ENCODE peak calls at places on chromosomes 3 and 15, in seven cellular contexts. G is cardiac fibroblast; S is HFFc6; X is uterus; O is GM13976; D is glutamatergic neuron; W is CD4-positive, alpha-beta T cell. N is an unnamed sample.
A peak's percentile ranks its signal among the peaks of the same experiment; 100 is the strongest.

GRCh38 chr3:98971183-98971681 is 69.7 kb upstream of the DCBLD2 start:
- DNase-seq in G (peak; percentile 95), S (peak; percentile 89), X (no peak), O (no peak), D (no peak), W (no peak), N (no peak)

GRCh38 chr3:12584091-12584490 is 27.2 kb downstream of the MKRN2 start:
- DNase-seq in G (no peak), S (no peak), X (no peak), O (no peak), D (no peak), W (no peak), N (no peak)

GRCh38 chr15:72009207-72009606 is 108.7 kb downstream of the MYO9A start:
- DNase-seq in G (no peak), S (no peak), X (no peak), O (no peak), D (no peak), W (no peak), N (no peak)

GRCh38 chr3:57559526-57559925 is 3.5 kb downstream of the PDE12 start:
- DNase-seq in G (peak; percentile 58), S (peak; percentile 31), X (no peak), O (no peak), D (no peak), W (no peak), N (no peak)

GRCh38 chr3:10524270-10524669 is 18.9 kb upstream of the ATP2B2 start:
- DNase-seq in G (no peak), S (no peak), X (no peak), O (no peak), D (no peak), W (no peak), N (no peak)

GRCh38 chr3:194042947-194043346 is 93.0 kb upstream of the HES1 start:
- DNase-seq in G (peak; percentile 47), S (peak; percentile 48), X (no peak), O (no peak), D (no peak), W (no peak), N (no peak)

GRCh38 chr3:124800511-124801374 is 70.5 kb downstream of the UMPS start:
- DNase-seq in G (no peak), S (no peak), X (peak; percentile 47), O (no peak), D (no peak), W (no peak), N (no peak)

GRCh38 chr3:120496278-120496975 is 45.6 kb upstream of the FSTL1 start:
- DNase-seq in G (peak; percentile 90), S (peak; percentile 95), X (no peak), O (no peak), D (no peak), W (no peak), N (no peak)

GRCh38 chr3:194573680-194574437 is 59.4 kb downstream of the TMEM44 start:
- DNase-seq in G (peak; percentile 72), S (no peak), X (no peak), O (peak; percentile 86), D (peak; percentile 53), W (peak; percentile 17), N (peak; percentile 74)

GRCh38 chr3:80559701-80560100 is 791.9 kb upstream of the ROBO1 start:
- DNase-seq in G (no peak), S (no peak), X (no peak), O (no peak), D (no peak), W (no peak), N (peak; percentile 0)
- TF ChIP-seq CTCF in G (no peak), S (no peak), X (no peak), O (no peak), D (no peak), W (no peak), N (no peak)

GRCh38 chr15:73130830-73131229 is 78.6 kb downstream of the NEO1 start:
- DNase-seq in G (no peak), S (no peak), X (no peak), O (no peak), D (no peak), W (no peak), N (no peak)

GRCh38 chr15:73125219-73125618 is 73.0 kb downstream of the NEO1 start:
- DNase-seq in G (no peak), S (no peak), X (no peak), O (no peak), D (no peak), W (no peak), N (no peak)

GRCh38 chr15:73127302-73127936 is 75.2 kb downstream of the NEO1 start:
- DNase-seq in G (peak; percentile 44), S (no peak), X (no peak), O (peak; percentile 30), D (peak; percentile 54), W (no peak), N (peak; percentile 53)
- TF ChIP-seq CTCF in G (peak; percentile 85), S (peak; percentile 85), X (peak; percentile 19), O (peak; percentile 59), D (peak; percentile 76), W (peak; percentile 61), N (peak; percentile 90)

GRCh38 chr3:126319701-126320295 is 37.4 kb downstream of the KLF15 start:
- DNase-seq in G (no peak), S (no peak), X (no peak), O (no peak), D (no peak), W (no peak), N (no peak)
- TF ChIP-seq CTCF in G (no peak), S (no peak), X (no peak), O (no peak), D (no peak), W (no peak), N (no peak)

GRCh38 chr3:181274025-181274424 is 284.5 kb upstream of the DNAJC19 start:
- DNase-seq in G (no peak), S (no peak), X (no peak), O (no peak), D (no peak), W (no peak), N (no peak)

GRCh38 chr3:181276358-181276896 is 286.9 kb upstream of the DNAJC19 start:
- DNase-seq in G (no peak), S (no peak), X (no peak), O (no peak), D (no peak), W (no peak), N (no peak)

GRCh38 chr3:181279239-181279565 is 289.7 kb upstream of the DNAJC19 start:
- DNase-seq in G (no peak), S (no peak), X (no peak), O (no peak), D (no peak), W (no peak), N (no peak)

GRCh38 chr3:181278468-181279238 is 289.1 kb upstream of the DNAJC19 start:
- DNase-seq in G (peak; percentile 6), S (no peak), X (no peak), O (no peak), D (no peak), W (no peak), N (peak; percentile 7)
- TF ChIP-seq CTCF in G (no peak), S (no peak), X (peak; percentile 22), O (peak; percentile 16), D (peak; percentile 23), W (no peak), N (no peak)

GRCh38 chr15:26996250-26996649 is 25.3 kb downstream of the GABRG3 start:
- DNase-seq in G (peak; percentile 0), S (no peak), X (no peak), O (no peak), D (no peak), W (no peak), N (no peak)
- TF ChIP-seq CTCF in G (no peak), S (no peak), X (no peak), O (no peak), D (no peak), W (no peak), N (no peak)

N was measured in GM12865.